ENCODE peak calls at places on chromosomes 7 and 10, in nine cellular contexts. T is H1, D is mammary epithelial cell, O is A549, L is epithelial cell of esophagus, Y is OCI-LY7, N is HCT116, F is endodermal cell, K is right atrium auricular region. X is an unnamed sample.

GRCh38 chr7:117012284-117013174 is 59.2 kb downstream of the ST7 start:
- DNase-seq in D (peak), L (peak), F (no peak), Y (peak), T (no peak), O (peak), K (no peak), N (peak), X (peak)

GRCh38 chr7:44979481-44980392 is 922 bp upstream of the MYO1G start:
- DNase-seq in F (peak), O (no peak), L (peak), D (no peak), N (no peak), T (peak), Y (peak), K (no peak), X (no peak)

GRCh38 chr7:40437936-40438634 is 303.3 kb downstream of the SUGCT start:
- DNase-seq in N (no peak), O (no peak), F (no peak), K (no peak), L (no peak), T (no peak), Y (no peak), D (no peak), X (no peak)

GRCh38 chr10:70913546-70914240 is 25.3 kb upstream of the PCBD1 start:
- DNase-seq in T (no peak), F (no peak), L (no peak), Y (no peak), K (no peak), D (no peak), N (no peak), O (no peak), X (no peak)

GRCh38 chr7:17680943-17681351 is 259.3 kb downstream of the SNX13 start:
- DNase-seq in F (no peak), N (peak), Y (peak), D (peak), L (peak), O (no peak), K (no peak), T (no peak), X (no peak)

GRCh38 chr10:46255696-46256355 is 31.0 kb upstream of the ANTXRL start:
- DNase-seq in Y (peak), L (peak), D (peak), K (peak), F (peak), N (peak), T (peak), O (peak), X (no peak)

GRCh38 chr7:150428671-150429451 is 21.6 kb upstream of the GIMAP8 start:
- DNase-seq in Y (no peak), N (no peak), L (peak), D (peak), T (peak), F (peak), O (peak), K (peak), X (peak)

GRCh38 chr10:100600218-100600617 is 64.5 kb downstream of the HIF1AN start:
- DNase-seq in F (no peak), T (no peak), N (no peak), K (no peak), D (peak), Y (no peak), O (no peak), L (peak), X (no peak)

GRCh38 chr10:111128331-111129167 is 51.7 kb downstream of the ADRA2A start:
- DNase-seq in L (peak), N (peak), K (peak), D (no peak), Y (no peak), O (peak), T (no peak), F (peak), X (no peak)

GRCh38 chr10:12934777-12935176 is 66.7 kb downstream of the CCDC3 start:
- DNase-seq in O (no peak), K (no peak), L (peak), D (peak), F (no peak), T (no peak), Y (no peak), N (no peak), X (no peak)

GRCh38 chr7:75906991-75907667 is 7.8 kb upstream of the POR start:
- DNase-seq in F (no peak), T (no peak), O (no peak), D (no peak), K (no peak), Y (no peak), L (no peak), N (no peak), X (no peak)

GRCh38 chr7:494261-494687 is 25.4 kb downstream of the PDGFA start:
- DNase-seq in O (peak), Y (no peak), N (no peak), F (no peak), L (peak), K (no peak), T (no peak), D (no peak), X (no peak)

GRCh38 chr7:90178592-90179279 is 24.5 kb downstream of the STEAP1 start:
- DNase-seq in N (peak), L (peak), T (no peak), O (peak), Y (no peak), K (no peak), F (no peak), D (peak), X (peak)

GRCh38 chr7:25093268-25093802 is 31.7 kb downstream of the CYCS start:
- DNase-seq in L (peak), F (peak), D (peak), O (peak), N (peak), K (peak), Y (peak), T (peak), X (peak)

GRCh38 chr10:14905890-14906289 is 27.2 kb downstream of the SUV39H2 start:
- DNase-seq in K (no peak), L (no peak), T (no peak), D (no peak), N (no peak), F (no peak), Y (no peak), O (no peak), X (no peak)

GRCh38 chr10:74151879-74152722 is 1.1 kb downstream of the ADK start:
- DNase-seq in L (no peak), D (no peak), T (no peak), N (no peak), Y (no peak), F (no peak), O (no peak), K (no peak), X (no peak)

GRCh38 chr10:74153676-74154075 is 2.7 kb downstream of the ADK start:
- DNase-seq in F (no peak), T (no peak), L (no peak), K (no peak), D (no peak), O (no peak), N (no peak), Y (no peak), X (no peak)

GRCh38 chr10:74150151-74151056 is at the start of gene AP3M1:
- DNase-seq in F (peak), D (peak), Y (peak), T (peak), N (no peak), O (peak), L (peak), K (peak), X (no peak)

GRCh38 chr10:74151057-74151878 is at the start of gene ADK:
- DNase-seq in T (peak), Y (peak), L (peak), O (peak), F (peak), N (peak), K (peak), D (peak), X (peak)

GRCh38 chr10:74153123-74153522 is 2.1 kb downstream of the ADK start:
- DNase-seq in O (peak), N (peak), D (peak), F (no peak), T (no peak), Y (no peak), L (peak), K (no peak), X (no peak)
- TF ChIP-seq CTCF in O (peak), N (peak), D (peak), F (peak), T (peak), Y (no peak), L (peak), K (peak), X (peak)

DNA sequence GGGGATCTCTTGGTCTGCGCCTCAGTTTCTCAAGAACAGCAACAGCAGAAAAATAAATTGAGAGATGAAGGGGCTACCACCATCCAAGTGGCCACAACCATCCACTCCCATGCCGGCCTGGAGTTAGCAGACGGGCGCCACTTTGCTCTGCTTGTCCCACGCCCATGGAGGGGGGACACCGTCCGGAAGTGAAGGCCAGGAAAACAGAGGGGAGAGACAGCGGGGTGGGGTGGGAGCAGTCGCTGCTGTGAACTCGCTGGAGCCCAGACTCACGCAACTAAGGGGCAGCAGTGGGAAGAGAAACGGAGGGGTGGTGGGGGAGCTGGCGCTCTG is 135.4 kb downstream of the KIF20B start:
- DNase-seq in T (no peak), F (no peak), O (no peak), D (no peak), Y (no peak), L (no peak), N (no peak), K (no peak), X (no peak)
- H3K4me3 ChIP-seq in T (peak), F (no peak), O (no peak), D (no peak), Y (no peak), L (peak), N (no peak), K (peak), X (peak)

DNA sequence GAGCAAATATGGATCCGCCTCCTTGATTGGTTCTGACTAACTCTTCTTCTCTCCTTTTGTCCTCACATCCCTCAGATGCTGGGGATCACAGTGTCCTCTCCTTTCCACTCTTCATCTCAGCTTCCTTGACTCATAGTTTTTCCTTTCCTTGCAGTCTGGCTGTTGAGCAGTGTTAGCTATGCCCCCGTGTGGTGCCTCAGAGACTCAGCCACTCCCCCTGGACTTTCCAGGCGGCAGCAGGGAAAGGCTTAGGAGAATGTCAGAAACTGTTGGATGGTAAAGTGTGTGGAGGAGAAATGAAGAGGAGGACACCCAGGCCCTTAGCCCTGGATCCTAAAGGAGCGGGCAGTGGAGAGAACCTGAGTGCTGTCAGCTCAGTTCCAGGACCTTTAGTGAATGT is 267.5 kb downstream of the CELF2 start:
- DNase-seq in Y (no peak), O (no peak), D (no peak), L (no peak), F (peak), N (no peak), K (peak), T (no peak), X (no peak)
- TF ChIP-seq CTCF in Y (no peak), O (no peak), D (no peak), L (no peak), F (peak), N (peak), K (no peak), T (peak), X (peak)

DNA sequence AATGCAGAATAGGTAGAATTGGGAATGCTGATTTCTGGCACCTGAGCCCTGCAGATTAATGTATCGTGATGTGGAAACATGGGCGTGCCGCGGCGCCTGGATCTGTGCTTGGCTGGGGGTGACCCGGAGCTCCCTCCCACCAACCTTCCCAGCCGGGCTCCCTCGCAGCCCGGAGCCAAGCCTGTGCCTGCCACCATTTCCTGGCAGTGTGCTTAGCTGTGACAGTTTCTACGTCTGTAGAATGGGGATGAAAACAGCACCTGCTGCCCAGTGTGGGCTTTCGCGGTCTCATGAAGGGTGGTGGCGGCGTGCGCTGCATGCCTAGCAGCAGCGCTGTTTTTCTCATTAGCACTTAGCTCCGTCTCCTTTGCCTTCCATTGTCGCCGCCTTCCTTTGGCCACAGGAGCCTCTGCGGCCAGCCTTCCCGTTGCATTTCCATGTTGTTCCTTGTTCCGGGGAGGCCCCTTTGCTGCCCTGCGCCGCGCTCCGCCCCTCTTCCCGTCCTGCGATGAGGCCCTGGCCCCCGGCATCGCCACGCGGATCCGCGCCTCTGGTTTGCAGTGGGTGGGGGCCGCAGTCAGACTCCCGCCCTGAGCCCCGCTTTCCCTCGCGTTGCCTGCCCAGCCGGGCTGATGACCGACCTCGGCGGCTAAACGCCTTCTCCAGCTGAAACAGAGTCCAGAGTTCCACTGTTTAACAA is 84.2 kb downstream of the CUL1 start:
- DNase-seq in O (no peak), K (no peak), T (no peak), D (no peak), Y (no peak), L (no peak), F (no peak), N (no peak), X (no peak)
- H3K4me3 ChIP-seq in O (no peak), K (no peak), T (no peak), D (peak), Y (no peak), L (no peak), F (no peak), N (no peak), X (peak)